ENCODE peak calls at places on chromosomes 4 and X, in four cellular contexts. X is HepG2, F is uterus, E is gastrocnemius medialis. G is an unnamed sample.

GRCh38 chrX:133852837-133853236 is 132.6 kb downstream of the GPC3 start:
- DNase-seq in X (no peak), F (no peak), E (no peak), G (no peak)

GRCh38 chr4:105088110-105088879 is 58.4 kb upstream of the TET2 start:
- DNase-seq in X (no peak), F (peak; percentile 22), E (no peak), G (no peak)

GRCh38 chr4:87118826-87119225 is 101.6 kb downstream of the KLHL8 start:
- DNase-seq in X (no peak), F (no peak), E (no peak), G (no peak)

GRCh38 chr4:184118516-184118915 is 99.2 kb downstream of the ENPP6 start:
- DNase-seq in X (no peak), F (no peak), E (no peak), G (no peak)

GRCh38 chrX:21487832-21488231 is 113.6 kb downstream of the CNKSR2 start:
- DNase-seq in X (peak; percentile 3), F (no peak), E (no peak), G (no peak)

GRCh38 chr4:128819082-128819742 is 9.7 kb downstream of the JADE1 start:
- DNase-seq in X (no peak), F (no peak), E (no peak), G (no peak)

GRCh38 chr4:14767142-14767541 is 235.1 kb upstream of the CPEB2 start:
- DNase-seq in X (no peak), F (no peak), E (no peak), G (no peak)

GRCh38 chrX:37509349-37509748 is 62.1 kb upstream of the LANCL3 start:
- DNase-seq in X (no peak), F (no peak), E (no peak), G (no peak)

GRCh38 chrX:146863566-146863965 is 49.0 kb upstream of the CXorf51A start:
- DNase-seq in X (no peak), F (no peak), E (no peak), G (no peak)

GRCh38 chr4:8534129-8534528 is 46.1 kb upstream of the GPR78 start:
- DNase-seq in X (no peak), F (no peak), E (no peak), G (no peak)

GRCh38 chr4:10182446-10183424 is 66.1 kb upstream of the WDR1 start:
- DNase-seq in X (no peak), F (no peak), E (no peak), G (no peak)

GRCh38 chrX:17674611-17675010 is 62.7 kb upstream of the SCML1 start:
- DNase-seq in X (no peak), F (no peak), E (no peak), G (no peak)

GRCh38 chrX:153153516-153153915 is 25.6 kb upstream of the MAGEA1 start:
- DNase-seq in X (no peak), F (no peak), E (no peak), G (no peak)

GRCh38 chrX:85611926-85612325 is 232.5 kb upstream of the POF1B start:
- DNase-seq in X (no peak), F (no peak), E (no peak), G (no peak)

GRCh38 chrX:40172169-40172979 is 74.6 kb upstream of the BCOR start:
- DNase-seq in X (no peak), F (peak; percentile 61), E (peak; percentile 44), G (peak; percentile 88)

GRCh38 chr4:110704748-110705439 is 82.0 kb upstream of the PITX2 start:
- DNase-seq in X (no peak), F (no peak), E (no peak), G (no peak)

GRCh38 chr4:92305148-92305877 is 1.5 kb downstream of the GRID2 start:
- DNase-seq in X (no peak), F (no peak), E (no peak), G (no peak)

GRCh38 chrX:46436744-46437143 is 108.5 kb downstream of the ZNF674 start:
- DNase-seq in X (no peak), F (no peak), E (no peak), G (no peak)
- H3K4me3 ChIP-seq in X (no peak overlapping the region), F (no peak overlapping the region), E (no peak overlapping the region), G (no peak overlapping the region)

GRCh38 chr4:2940267-2941137 is 22.7 kb downstream of the NOP14 start:
- DNase-seq in X (no peak), F (no peak), E (peak; percentile 10), G (peak; percentile 61)
- TF ChIP-seq POLR2A in X (no peak), F (no peak), E (no peak), G (no peak)

DNA sequence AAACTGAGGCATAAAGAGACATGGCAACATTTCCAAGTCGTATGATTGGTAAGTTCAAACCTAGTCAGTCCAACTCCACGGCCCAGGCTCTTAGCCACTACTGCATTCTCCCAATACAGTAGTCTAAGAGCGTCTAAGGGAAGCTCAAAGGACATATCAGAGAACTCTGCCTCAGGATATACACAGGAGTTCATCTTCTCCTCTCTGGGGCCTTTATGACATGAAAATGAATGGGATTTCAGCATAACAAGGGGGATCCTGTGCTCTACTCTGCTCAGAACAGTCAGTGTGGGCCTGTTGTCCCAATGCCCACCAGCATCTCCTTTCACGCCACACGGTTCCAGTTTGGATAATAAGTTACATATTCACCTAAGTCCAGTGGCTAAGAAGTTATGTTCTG is 4.2 kb downstream of the GASK1B start:
- DNase-seq in X (peak; percentile 5), F (no peak), E (no peak), G (no peak)
- H3K4me3 ChIP-seq in X (peak overlapping the region; percentile 73), F (peak overlapping the region; percentile 47), E (peak overlapping the region; percentile 54), G (peak overlapping the region; percentile 61)

DNA sequence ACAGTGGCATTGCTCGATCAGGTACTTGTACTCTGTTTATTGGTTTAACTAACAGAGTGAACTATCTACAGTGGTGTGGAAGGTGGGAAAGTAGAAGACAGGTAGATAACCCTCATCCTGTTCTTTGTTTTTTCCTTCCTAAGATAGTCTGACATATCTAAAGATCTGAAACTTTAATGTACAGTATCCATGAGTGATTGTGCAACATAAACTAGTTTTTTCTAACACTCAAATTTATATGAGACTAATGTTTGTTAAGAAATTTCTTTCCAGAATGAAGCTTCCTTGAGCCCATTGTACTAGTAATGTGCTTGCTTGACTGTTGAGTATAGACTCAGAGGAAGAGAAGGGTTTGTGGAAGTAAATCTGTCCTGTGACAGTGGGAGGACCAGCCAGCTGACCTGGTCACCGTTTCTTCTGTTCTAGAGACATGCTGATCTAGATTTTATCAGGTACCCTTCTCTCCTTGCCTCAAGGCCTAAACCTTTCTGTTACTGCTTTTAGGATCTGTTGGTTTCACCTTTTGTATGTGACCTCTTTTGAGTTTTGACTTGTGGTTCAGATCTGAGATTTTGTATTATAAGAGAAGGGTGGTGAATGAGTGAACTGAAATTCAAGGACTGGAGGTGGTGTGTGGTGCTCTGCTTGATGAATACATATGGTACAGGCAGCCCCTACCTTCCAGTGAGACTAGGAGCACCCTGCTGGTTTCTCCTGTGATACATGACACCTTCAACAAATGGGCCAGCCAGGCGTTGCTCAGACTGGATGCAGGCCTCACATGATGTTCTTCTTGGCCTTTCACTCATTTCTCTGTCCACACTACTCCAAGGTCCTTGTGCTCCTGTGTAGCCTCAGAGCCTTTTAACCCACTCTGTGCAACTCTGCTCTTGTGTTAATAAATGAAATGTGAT is 66.9 kb downstream of the FNIP2 start:
- DNase-seq in X (no peak), F (no peak), E (peak; percentile 76), G (no peak)
- TF ChIP-seq POLR2A in X (no peak), F (no peak), E (no peak), G (no peak)

GRCh38 chrX:119684916-119685224 is 8.1 kb downstream of the SEPTIN6 start:
- DNase-seq in X (no peak), F (no peak), E (no peak), G (no peak)
- H3K4me3 ChIP-seq in X (no peak overlapping the region), F (no peak overlapping the region), E (no peak overlapping the region), G (no peak overlapping the region)

GRCh38 chr4:893276-893994 is 38.7 kb downstream of the GAK start:
- DNase-seq in X (no peak), F (no peak), E (no peak), G (no peak)
- TF ChIP-seq POLR2A in X (no peak), F (no peak), E (no peak), G (no peak)

GRCh38 chrX:56803849-56804681 is 75.0 kb downstream of the NBDY start:
- DNase-seq in X (no peak), F (no peak), E (peak; percentile 39), G (no peak)
- H3K4me3 ChIP-seq in X (no peak overlapping the region), F (no peak overlapping the region), E (peak overlapping the region; percentile 55), G (no peak overlapping the region)

GRCh38 chr4:152522245-152522644 is 13.6 kb downstream of the FBXW7 start:
- DNase-seq in X (no peak), F (no peak), E (no peak), G (no peak)
- TF ChIP-seq POLR2A in X (no peak), F (no peak), E (no peak), G (no peak)

GRCh38 chrX:2967012-2967411 is 37.9 kb upstream of the ARSD start:
- DNase-seq in X (no peak), F (no peak), E (no peak), G (no peak)

GRCh38 chrX:2969021-2969420 is 37.3 kb upstream of the ARSH start:
- DNase-seq in X (no peak), F (no peak), E (no peak), G (no peak)

GRCh38 chrX:2967998-2968909 is 38.1 kb upstream of the ARSH start:
- DNase-seq in X (no peak), F (no peak), E (no peak), G (no peak)

GRCh38 chrX:2965965-2966364 is 36.8 kb upstream of the ARSD start:
- DNase-seq in X (no peak), F (no peak), E (no peak), G (no peak)

DNA sequence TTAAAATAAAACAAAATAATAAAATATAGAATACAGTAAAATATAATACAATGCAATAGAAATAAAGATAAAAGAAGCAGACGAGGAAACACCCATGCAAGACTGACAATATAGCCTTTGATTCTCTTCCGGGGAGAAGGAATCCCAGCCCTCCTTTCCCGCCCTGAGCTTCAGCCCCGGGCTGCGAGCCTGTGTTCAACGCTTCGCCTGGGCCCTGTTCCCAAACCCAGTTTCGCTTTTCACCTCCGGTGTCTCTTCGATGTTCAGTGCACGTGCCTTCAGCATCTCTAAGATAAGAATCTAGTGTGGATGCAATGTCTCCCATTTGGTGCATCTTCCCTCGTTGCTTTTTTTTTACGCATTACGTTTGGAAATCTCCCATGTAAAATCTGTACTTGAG is 38.4 kb upstream of the ARSD start:
- DNase-seq in X (no peak), F (no peak), E (no peak), G (no peak)
- H3K4me3 ChIP-seq in X (no peak overlapping the region), F (no peak overlapping the region), E (no peak overlapping the region), G (no peak overlapping the region)

GRCh38 chr4:123317211-123317610 is 79.4 kb upstream of the SPRY1 start:
- DNase-seq in X (no peak), F (no peak), E (no peak), G (no peak)
- TF ChIP-seq POLR2A in X (no peak), F (no peak), E (no peak), G (no peak)

G was measured in sigmoid colon.